ENCODE peak calls at places on chromosomes 12 and 14, in four cellular contexts. O is GM12891, E is K562, W is GM12878. B is an unnamed sample.

GRCh38 chr12:124947561-124948398 is 33.3 kb upstream of the UBC start:
- DNase-seq in O (no peak), W (no peak), E (no peak), B (no peak)

GRCh38 chr12:96134200-96134599 is 60.0 kb upstream of the ELK3 start:
- DNase-seq in E (no peak), O (no peak), W (no peak), B (no peak)

GRCh38 chr12:47207829-47208248 is 128.1 kb upstream of the AMIGO2 start:
- DNase-seq in W (peak), E (no peak), O (no peak), B (no peak)

GRCh38 chr12:5318874-5319273 is 113.0 kb upstream of the NTF3 start:
- DNase-seq in E (no peak), W (no peak), O (no peak), B (no peak)

GRCh38 chr12:51836012-51836832 is 12.3 kb downstream of the FIGNL2 start:
- DNase-seq in E (no peak), O (no peak), W (no peak), B (no peak)

GRCh38 chr12:120713861-120714482 is 3.7 kb downstream of the UNC119B start:
- DNase-seq in O (peak), E (peak), W (peak), B (peak)

GRCh38 chr12:6211421-6211869 is 11.2 kb downstream of the CD9 start:
- DNase-seq in W (no peak), E (no peak), O (no peak), B (no peak)

GRCh38 chr12:24937553-24938244 is 11.2 kb downstream of the BCAT1 start:
- DNase-seq in W (no peak), E (no peak), O (no peak), B (no peak)

GRCh38 chr12:104460041-104460757 is 3.5 kb downstream of the CHST11 start:
- DNase-seq in O (no peak), E (no peak), W (no peak), B (peak)

GRCh38 chr12:56103823-56104108 is 593 bp upstream of the PA2G4 start:
- DNase-seq in W (no peak), O (no peak), E (no peak), B (no peak)

GRCh38 chr14:105475269-105475915 is 771 bp downstream of the CRIP2 start:
- DNase-seq in E (no peak), O (no peak), W (no peak), B (no peak)

GRCh38 chr12:132222096-132222807 is 78.0 kb downstream of the NOC4L start:
- DNase-seq in E (no peak), O (no peak), W (peak), B (peak)

GRCh38 chr12:80721326-80721725 is 4.6 kb downstream of the MYF5 start:
- DNase-seq in W (no peak), O (no peak), E (no peak), B (no peak)

GRCh38 chr12:115223322-115223721 is 539.3 kb upstream of the TBX3 start:
- DNase-seq in W (no peak), E (no peak), O (no peak), B (no peak)

GRCh38 chr12:18066666-18067065 is 23.3 kb downstream of the RERGL start:
- DNase-seq in E (no peak), O (no peak), W (no peak), B (no peak)

GRCh38 chr14:25009891-25010290 is 40.1 kb downstream of the STXBP6 start:
- DNase-seq in O (no peak), W (no peak), E (no peak), B (no peak)

GRCh38 chr14:54003064-54003463 is 46.4 kb upstream of the BMP4 start:
- DNase-seq in O (no peak), E (no peak), W (no peak), B (no peak)

GRCh38 chr12:14403711-14404164 is 38.3 kb downstream of the ATF7IP start:
- DNase-seq in O (no peak), E (peak), W (peak), B (no peak)

GRCh38 chr12:131120831-131121271 is 167.1 kb downstream of the ADGRD1 start:
- DNase-seq in O (no peak), E (no peak), W (no peak), B (no peak)

GRCh38 chr12:99029502-99030271 is 384.6 kb downstream of the APAF1 start:
- DNase-seq in E (no peak), O (no peak), W (no peak), B (no peak)

GRCh38 chr12:17928708-17929366 is 161.2 kb downstream of the RERGL start:
- DNase-seq in O (no peak), W (no peak), E (no peak), B (no peak)

GRCh38 chr12:41663487-41664258 is 475.6 kb downstream of the PDZRN4 start:
- DNase-seq in O (no peak), E (no peak), W (no peak), B (no peak)

GRCh38 chr12:124369055-124369900 is 74.4 kb downstream of the RFLNA start:
- DNase-seq in W (no peak), O (no peak), E (no peak), B (no peak)

GRCh38 chr14:77315115-77315944 is 5.4 kb downstream of the POMT2 start:
- DNase-seq in W (no peak), E (no peak), O (no peak), B (no peak)

GRCh38 chr12:57603758-57604453 is 718 bp upstream of the DTX3 start:
- DNase-seq in W (no peak), E (no peak), O (no peak), B (no peak)

GRCh38 chr12:131831021-131831571 is 2.9 kb downstream of the MMP17 start:
- DNase-seq in W (no peak), E (no peak), O (no peak), B (peak)

GRCh38 chr14:64768401-64769095 is 64.3 kb downstream of the PLEKHG3 start:
- DNase-seq in E (no peak), W (no peak), O (no peak), B (no peak)

GRCh38 chr12:117380083-117380482 is 18.7 kb upstream of the NOS1 start:
- DNase-seq in W (no peak), E (peak), O (no peak), B (no peak)
- TF ChIP-seq SPI1 in W (no peak), E (no peak), O (no peak), B (no peak)

GRCh38 chr14:35158951-35159653 is 36.8 kb downstream of the PRORP start:
- DNase-seq in O (no peak), E (no peak), W (no peak), B (no peak)

GRCh38 chr14:35154016-35154415 is 31.7 kb downstream of the PRORP start:
- DNase-seq in O (no peak), E (no peak), W (no peak), B (no peak)

GRCh38 chr14:35159742-35160409 is 37.5 kb downstream of the PRORP start:
- DNase-seq in W (no peak), O (no peak), E (no peak), B (no peak)

GRCh38 chr14:35158491-35158890 is 36.1 kb downstream of the PRORP start:
- DNase-seq in W (no peak), O (no peak), E (no peak), B (no peak)

GRCh38 chr14:35155962-35156361 is 33.6 kb downstream of the PRORP start:
- DNase-seq in O (no peak), W (no peak), E (no peak), B (no peak)
- TF ChIP-seq SPI1 in O (peak), W (peak), E (no peak), B (no peak)

GRCh38 chr12:108483213-108483920 is 31.7 kb upstream of the FICD start:
- DNase-seq in W (no peak), O (no peak), E (no peak), B (no peak)
- TF ChIP-seq SPI1 in W (no peak), O (no peak), E (no peak), B (no peak)

DNA sequence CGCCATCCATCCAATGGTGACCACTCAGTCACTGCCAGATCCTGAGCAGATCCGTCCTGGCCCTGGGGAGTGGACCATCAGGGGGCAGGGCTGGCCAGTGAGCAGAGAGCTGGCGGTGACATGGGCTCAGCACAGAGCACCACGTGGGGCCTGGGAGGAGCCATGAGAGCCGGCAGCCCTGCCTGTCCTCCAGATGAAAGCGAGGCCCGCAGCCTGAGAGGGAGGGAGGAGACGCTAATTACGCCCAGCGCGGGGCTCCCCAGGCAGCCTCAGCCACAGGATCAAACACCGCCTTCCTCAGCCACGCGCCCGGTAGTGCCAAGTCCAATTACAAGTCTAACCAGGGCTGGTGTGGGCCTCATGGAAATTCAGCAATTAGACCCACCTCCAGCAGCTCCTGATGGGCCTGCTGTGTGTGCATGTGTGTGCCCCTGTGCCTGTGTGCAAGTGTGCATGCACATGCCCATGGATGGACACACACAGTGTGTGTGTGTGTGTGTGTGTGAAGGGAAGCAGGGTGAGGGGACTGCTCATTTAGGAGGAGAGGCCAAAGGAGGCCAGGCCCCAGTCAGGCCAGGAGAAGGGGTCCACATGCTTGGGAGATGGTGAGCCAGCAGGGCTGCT is 68.0 kb downstream of the KIF26A start:
- DNase-seq in W (no peak), O (no peak), E (no peak), B (no peak)
- TF ChIP-seq SPI1 in W (no peak), O (no peak), E (no peak), B (no peak)

GRCh38 chr14:44989497-44990440 is 27.8 kb downstream of the TOGARAM1 start:
- DNase-seq in O (no peak), W (no peak), E (no peak), B (no peak)

DNA sequence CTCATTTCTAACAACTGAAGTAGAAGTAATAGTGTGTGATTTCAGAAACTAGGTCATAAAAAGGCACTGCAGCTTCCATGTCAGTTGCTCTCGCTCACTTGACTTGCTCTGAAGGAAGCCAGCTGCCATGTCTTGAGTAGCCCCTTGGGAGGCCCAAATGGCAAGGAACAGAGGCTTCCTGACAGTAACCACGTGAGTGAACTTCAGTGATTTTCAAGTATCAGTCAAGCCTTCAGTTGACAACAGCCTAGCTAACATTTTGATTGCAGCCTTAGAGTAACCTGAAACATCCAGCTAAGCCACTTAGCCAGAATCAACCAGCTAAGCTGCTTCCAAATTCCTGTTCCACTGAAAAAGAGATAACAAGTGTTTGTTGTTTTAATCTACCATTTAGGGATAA is 26.7 kb downstream of the TOGARAM1 start:
- DNase-seq in W (no peak), O (no peak), E (no peak), B (no peak)
- TF ChIP-seq SPI1 in W (no peak), O (no peak), E (no peak), B (no peak)

DNA sequence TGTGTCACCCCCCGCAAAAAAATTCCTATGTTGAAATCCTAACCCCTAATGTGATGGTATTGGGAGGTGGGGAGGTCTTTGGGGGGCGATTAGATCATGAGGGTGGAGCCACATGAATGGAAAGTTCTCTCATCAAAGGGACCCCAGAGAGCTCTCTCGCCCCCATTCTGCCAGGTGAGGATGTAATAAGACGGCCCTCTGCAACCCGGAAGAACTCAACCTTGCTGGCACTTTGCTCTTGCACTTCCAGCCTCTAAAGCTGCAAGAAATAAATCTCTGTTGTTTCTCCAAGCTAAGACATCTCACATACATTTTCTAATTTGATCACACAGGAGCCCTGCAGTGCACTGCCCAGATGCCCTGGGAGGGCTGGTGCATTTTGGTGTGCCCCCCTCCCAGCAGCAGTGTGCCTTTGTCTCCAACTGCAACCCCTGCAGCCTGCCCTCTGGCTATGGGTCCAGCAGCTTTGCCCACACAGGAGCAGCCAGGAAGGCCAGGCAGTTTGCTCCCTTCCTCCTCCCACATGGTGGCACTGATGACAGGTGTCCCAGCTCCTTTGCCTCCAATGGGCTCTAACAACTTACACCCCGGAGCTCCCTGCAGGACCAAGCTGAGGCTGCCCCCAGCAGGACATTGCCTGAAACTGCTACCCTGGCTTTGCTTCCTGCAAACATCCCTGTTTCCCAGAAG is 59.3 kb downstream of the C14orf132 start:
- DNase-seq in O (no peak), E (peak), W (peak), B (peak)
- TF ChIP-seq SPI1 in O (no peak), E (no peak), W (no peak), B (no peak)

GRCh38 chr12:31204995-31205582 is 120.9 kb downstream of the SINHCAF start:
- DNase-seq in O (no peak), E (no peak), W (peak), B (no peak)

GRCh38 chr12:31203261-31203660 is 122.7 kb downstream of the SINHCAF start:
- DNase-seq in O (no peak), E (no peak), W (no peak), B (no peak)

GRCh38 chr12:31210104-31210503 is 115.8 kb downstream of the SINHCAF start:
- DNase-seq in O (no peak), E (no peak), W (no peak), B (no peak)

GRCh38 chr12:31207799-31208465 is 118.0 kb downstream of the SINHCAF start:
- DNase-seq in W (no peak), O (no peak), E (no peak), B (no peak)

DNA sequence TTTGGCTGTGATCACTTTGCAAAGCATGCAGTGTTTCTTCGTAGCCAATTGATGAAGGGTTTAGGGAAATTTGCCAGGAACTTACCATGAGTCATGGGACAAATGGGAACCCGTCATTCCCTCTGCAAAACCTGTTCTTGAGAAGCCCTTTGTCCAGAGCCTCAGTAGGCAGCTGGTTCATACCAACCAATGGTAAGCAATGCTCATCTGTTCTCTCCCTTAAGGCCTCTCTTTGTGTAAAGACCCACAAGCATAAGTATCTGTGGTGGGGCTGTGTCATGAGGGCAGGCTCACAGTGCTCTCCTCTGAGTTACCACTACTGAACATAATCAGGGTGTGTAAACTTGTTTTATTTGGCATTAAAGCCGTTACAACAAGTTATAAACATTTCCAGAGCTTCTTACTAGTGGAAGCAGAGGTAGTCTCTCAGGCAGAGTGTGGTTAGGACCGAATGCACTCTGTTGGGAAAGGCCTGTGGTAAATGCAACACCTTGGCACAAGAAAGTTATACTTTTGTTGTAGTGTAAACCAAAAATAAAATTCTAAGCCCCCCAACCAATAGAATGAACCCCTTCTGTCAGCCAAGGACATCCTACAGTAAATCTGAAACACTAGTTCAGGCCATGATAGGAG is 119.8 kb downstream of the SINHCAF start:
- DNase-seq in W (no peak), O (no peak), E (no peak), B (no peak)
- TF ChIP-seq SPI1 in W (no peak), O (no peak), E (no peak), B (no peak)

GRCh38 chr12:107525719-107526554 is 159.7 kb upstream of the PWP1 start:
- DNase-seq in O (no peak), W (no peak), E (no peak), B (no peak)
- TF ChIP-seq SPI1 in O (no peak), W (no peak), E (no peak), B (no peak)

DNA sequence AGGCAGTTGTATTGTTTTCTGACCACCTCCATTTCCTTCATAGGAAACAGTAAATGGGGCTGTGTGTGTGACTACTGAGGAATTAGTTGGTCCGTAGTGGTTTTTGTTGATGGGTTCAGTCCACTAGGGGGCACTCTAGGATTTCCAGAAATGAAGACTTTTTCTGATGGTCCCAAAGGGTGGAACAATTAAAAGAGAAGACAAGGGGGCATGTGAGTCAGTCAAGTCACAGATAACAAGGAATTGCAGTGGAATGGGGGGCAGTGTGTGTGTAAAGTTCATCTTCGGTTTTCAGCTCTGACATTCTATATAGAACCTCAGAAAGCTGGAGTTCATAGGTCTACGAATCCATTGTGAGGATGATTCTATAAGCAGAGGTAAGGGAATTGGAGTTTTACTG is 186.6 kb upstream of the OR4E1 start:
- DNase-seq in E (peak), W (no peak), O (no peak), B (no peak)
- TF ChIP-seq SPI1 in E (no peak), W (no peak), O (no peak), B (no peak)